ENCODE peak calls at places on chromosomes 16 and 17, in ten cellular contexts. One of them, this sample, is unnamed.

GRCh38 chr17:17970699-17971430 is 1.3 kb downstream of the TOM1L2 start:
- DNase-seq in amniotic stem cell: no peak
- DNase-seq in cardiac muscle cell: no peak
- DNase-seq in neuronal stem cell: no peak
- DNase-seq in stimulated activated CD4-positive, alpha-beta T cell treated with anti-CD3 and anti-CD28 coated beads, TNF-alpha, amount 100 ng/mL, for 1 hour: no peak
- DNase-seq in astrocyte of the hippocampus: no peak
- DNase-seq in pancreas: no peak
- DNase-seq in NCI-H446: no peak
- DNase-seq in activated gamma-delta T cell treated with anti-CD3 and anti-CD28 coated beads, Interleukin-2, amount 50 U/mL, for 16 hours: no peak
- DNase-seq in left cardiac atrium: no peak
- DNase-seq in this sample: no peak

GRCh38 chr17:82051776-82052637 is at the start of the genes GPS1 and RFNG:
- DNase-seq in amniotic stem cell: no peak
- DNase-seq in cardiac muscle cell: peak; percentile 63
- DNase-seq in neuronal stem cell: no peak
- DNase-seq in stimulated activated CD4-positive, alpha-beta T cell treated with anti-CD3 and anti-CD28 coated beads, TNF-alpha, amount 100 ng/mL, for 1 hour: peak; percentile 47
- DNase-seq in astrocyte of the hippocampus: peak; percentile 87
- DNase-seq in pancreas: peak; percentile 67
- DNase-seq in NCI-H446: no peak
- DNase-seq in activated gamma-delta T cell treated with anti-CD3 and anti-CD28 coated beads, Interleukin-2, amount 50 U/mL, for 16 hours: peak; percentile 73
- DNase-seq in left cardiac atrium: peak; percentile 86
- DNase-seq in this sample: peak; percentile 71

GRCh38 chr17:80899402-80900268 is 92.0 kb upstream of the CHMP6 start:
- DNase-seq in amniotic stem cell: no peak
- DNase-seq in cardiac muscle cell: peak; percentile 19
- DNase-seq in neuronal stem cell: no peak
- DNase-seq in stimulated activated CD4-positive, alpha-beta T cell treated with anti-CD3 and anti-CD28 coated beads, TNF-alpha, amount 100 ng/mL, for 1 hour: peak; percentile 59
- DNase-seq in astrocyte of the hippocampus: no peak
- DNase-seq in pancreas: peak; percentile 25
- DNase-seq in NCI-H446: no peak
- DNase-seq in activated gamma-delta T cell treated with anti-CD3 and anti-CD28 coated beads, Interleukin-2, amount 50 U/mL, for 16 hours: peak; percentile 52
- DNase-seq in left cardiac atrium: no peak
- DNase-seq in this sample: no peak

GRCh38 chr17:78324391-78325075 is 35.3 kb downstream of the SOCS3 start:
- DNase-seq in amniotic stem cell: peak; percentile 42
- DNase-seq in cardiac muscle cell: peak; percentile 96
- DNase-seq in neuronal stem cell: no peak
- DNase-seq in stimulated activated CD4-positive, alpha-beta T cell treated with anti-CD3 and anti-CD28 coated beads, TNF-alpha, amount 100 ng/mL, for 1 hour: no peak
- DNase-seq in astrocyte of the hippocampus: peak; percentile 78
- DNase-seq in pancreas: no peak
- DNase-seq in NCI-H446: peak; percentile 51
- DNase-seq in activated gamma-delta T cell treated with anti-CD3 and anti-CD28 coated beads, Interleukin-2, amount 50 U/mL, for 16 hours: no peak
- DNase-seq in left cardiac atrium: peak; percentile 92
- DNase-seq in this sample: peak; percentile 87

GRCh38 chr17:7886227-7887037 is 2.2 kb upstream of the CHD3 start:
- DNase-seq in amniotic stem cell: no peak
- DNase-seq in cardiac muscle cell: peak; percentile 42
- DNase-seq in neuronal stem cell: peak; percentile 29
- DNase-seq in stimulated activated CD4-positive, alpha-beta T cell treated with anti-CD3 and anti-CD28 coated beads, TNF-alpha, amount 100 ng/mL, for 1 hour: no peak
- DNase-seq in astrocyte of the hippocampus: peak; percentile 52
- DNase-seq in pancreas: peak; percentile 49
- DNase-seq in NCI-H446: no peak
- DNase-seq in activated gamma-delta T cell treated with anti-CD3 and anti-CD28 coated beads, Interleukin-2, amount 50 U/mL, for 16 hours: peak; percentile 36
- DNase-seq in left cardiac atrium: no peak
- DNase-seq in this sample: peak; percentile 68

GRCh38 chr17:14922421-14922820 is 342.7 kb downstream of the PMP22 start:
- DNase-seq in amniotic stem cell: no peak
- DNase-seq in cardiac muscle cell: peak; percentile 42
- DNase-seq in neuronal stem cell: no peak
- DNase-seq in stimulated activated CD4-positive, alpha-beta T cell treated with anti-CD3 and anti-CD28 coated beads, TNF-alpha, amount 100 ng/mL, for 1 hour: no peak
- DNase-seq in astrocyte of the hippocampus: peak; percentile 50
- DNase-seq in pancreas: peak; percentile 43
- DNase-seq in NCI-H446: no peak
- DNase-seq in activated gamma-delta T cell treated with anti-CD3 and anti-CD28 coated beads, Interleukin-2, amount 50 U/mL, for 16 hours: no peak
- DNase-seq in left cardiac atrium: no peak
- DNase-seq in this sample: no peak

GRCh38 chr16:57609541-57610401 is 18.7 kb upstream of the ADGRG1 start:
- DNase-seq in amniotic stem cell: no peak
- DNase-seq in cardiac muscle cell: peak; percentile 59
- DNase-seq in neuronal stem cell: no peak
- DNase-seq in stimulated activated CD4-positive, alpha-beta T cell treated with anti-CD3 and anti-CD28 coated beads, TNF-alpha, amount 100 ng/mL, for 1 hour: no peak
- DNase-seq in astrocyte of the hippocampus: no peak
- DNase-seq in pancreas: no peak
- DNase-seq in NCI-H446: no peak
- DNase-seq in activated gamma-delta T cell treated with anti-CD3 and anti-CD28 coated beads, Interleukin-2, amount 50 U/mL, for 16 hours: peak; percentile 60
- DNase-seq in left cardiac atrium: no peak
- DNase-seq in this sample: no peak

GRCh38 chr16:66568355-66568754 is 2.1 kb downstream of the CMTM1 start:
- DNase-seq in amniotic stem cell: no peak
- DNase-seq in cardiac muscle cell: no peak
- DNase-seq in neuronal stem cell: no peak
- DNase-seq in stimulated activated CD4-positive, alpha-beta T cell treated with anti-CD3 and anti-CD28 coated beads, TNF-alpha, amount 100 ng/mL, for 1 hour: no peak
- DNase-seq in astrocyte of the hippocampus: no peak
- DNase-seq in pancreas: no peak
- DNase-seq in NCI-H446: no peak
- DNase-seq in activated gamma-delta T cell treated with anti-CD3 and anti-CD28 coated beads, Interleukin-2, amount 50 U/mL, for 16 hours: no peak
- DNase-seq in left cardiac atrium: no peak
- DNase-seq in this sample: no peak

GRCh38 chr17:75980188-75981018 is 1.4 kb downstream of the TEN1 start:
- DNase-seq in amniotic stem cell: no peak
- DNase-seq in cardiac muscle cell: no peak
- DNase-seq in neuronal stem cell: no peak
- DNase-seq in stimulated activated CD4-positive, alpha-beta T cell treated with anti-CD3 and anti-CD28 coated beads, TNF-alpha, amount 100 ng/mL, for 1 hour: no peak
- DNase-seq in astrocyte of the hippocampus: no peak
- DNase-seq in pancreas: no peak
- DNase-seq in NCI-H446: no peak
- DNase-seq in activated gamma-delta T cell treated with anti-CD3 and anti-CD28 coated beads, Interleukin-2, amount 50 U/mL, for 16 hours: no peak
- DNase-seq in left cardiac atrium: no peak
- DNase-seq in this sample: no peak

GRCh38 chr16:85851034-85851780 is 47.8 kb upstream of the IRF8 start:
- DNase-seq in amniotic stem cell: no peak
- DNase-seq in cardiac muscle cell: no peak
- DNase-seq in neuronal stem cell: no peak
- DNase-seq in stimulated activated CD4-positive, alpha-beta T cell treated with anti-CD3 and anti-CD28 coated beads, TNF-alpha, amount 100 ng/mL, for 1 hour: no peak
- DNase-seq in astrocyte of the hippocampus: no peak
- DNase-seq in pancreas: no peak
- DNase-seq in NCI-H446: no peak
- DNase-seq in activated gamma-delta T cell treated with anti-CD3 and anti-CD28 coated beads, Interleukin-2, amount 50 U/mL, for 16 hours: no peak
- DNase-seq in left cardiac atrium: no peak
- DNase-seq in this sample: no peak

GRCh38 chr17:13594762-13595697 is 6.7 kb downstream of the HS3ST3A1 start:
- DNase-seq in amniotic stem cell: peak; percentile 69
- DNase-seq in cardiac muscle cell: peak; percentile 93
- DNase-seq in neuronal stem cell: peak; percentile 85
- DNase-seq in stimulated activated CD4-positive, alpha-beta T cell treated with anti-CD3 and anti-CD28 coated beads, TNF-alpha, amount 100 ng/mL, for 1 hour: peak; percentile 63
- DNase-seq in astrocyte of the hippocampus: peak; percentile 93
- DNase-seq in pancreas: peak; percentile 55
- DNase-seq in NCI-H446: peak; percentile 4
- DNase-seq in activated gamma-delta T cell treated with anti-CD3 and anti-CD28 coated beads, Interleukin-2, amount 50 U/mL, for 16 hours: peak; percentile 85
- DNase-seq in left cardiac atrium: peak; percentile 69
- DNase-seq in this sample: peak; percentile 62

GRCh38 chr16:31474173-31474714 is 2.3 kb downstream of the TGFB1I1 start:
- DNase-seq in amniotic stem cell: no peak
- DNase-seq in cardiac muscle cell: peak; percentile 69
- DNase-seq in neuronal stem cell: no peak
- DNase-seq in stimulated activated CD4-positive, alpha-beta T cell treated with anti-CD3 and anti-CD28 coated beads, TNF-alpha, amount 100 ng/mL, for 1 hour: no peak
- DNase-seq in astrocyte of the hippocampus: peak; percentile 79
- DNase-seq in pancreas: no peak
- DNase-seq in NCI-H446: no peak
- DNase-seq in activated gamma-delta T cell treated with anti-CD3 and anti-CD28 coated beads, Interleukin-2, amount 50 U/mL, for 16 hours: no peak
- DNase-seq in left cardiac atrium: no peak
- DNase-seq in this sample: no peak

GRCh38 chr16:29943846-29944669 is 17.8 kb upstream of the TMEM219 start:
- DNase-seq in amniotic stem cell: peak; percentile 94
- DNase-seq in cardiac muscle cell: peak; percentile 98
- DNase-seq in neuronal stem cell: no peak
- DNase-seq in stimulated activated CD4-positive, alpha-beta T cell treated with anti-CD3 and anti-CD28 coated beads, TNF-alpha, amount 100 ng/mL, for 1 hour: no peak
- DNase-seq in astrocyte of the hippocampus: peak; percentile 95
- DNase-seq in pancreas: peak; percentile 34
- DNase-seq in NCI-H446: no peak
- DNase-seq in activated gamma-delta T cell treated with anti-CD3 and anti-CD28 coated beads, Interleukin-2, amount 50 U/mL, for 16 hours: no peak
- DNase-seq in left cardiac atrium: peak; percentile 45
- DNase-seq in this sample: no peak